ENCODE peak calls at places on chromosomes 6 and 20, in five cellular contexts. J is cardiac muscle cell, M is brain microvascular endothelial cell, S is GM23338, F is AG10803. G is an unnamed sample.

GRCh38 chr6:18595774-18596528 is 208.8 kb downstream of the RNF144B start:
- DNase-seq in J (peak; percentile 85), M (peak; percentile 67), S (peak; percentile 93), F (peak; percentile 71), G (peak; percentile 66)

GRCh38 chr20:5171074-5171789 is 44.4 kb downstream of the CDS2 start:
- DNase-seq in J (peak; percentile 88), M (peak; percentile 43), S (peak; percentile 56), F (no peak), G (peak; percentile 35)

GRCh38 chr6:22149501-22150490 is 147.0 kb downstream of the PRL start:
- DNase-seq in J (peak; percentile 34), M (peak; percentile 6), S (no peak), F (no peak), G (peak; percentile 36)

GRCh38 chr20:57393321-57394086 is 2.3 kb downstream of the RBM38 start:
- DNase-seq in J (no peak), M (no peak), S (no peak), F (no peak), G (no peak)

GRCh38 chr6:169273511-169273910 is 19.9 kb upstream of the THBS2 start:
- DNase-seq in J (no peak), M (no peak), S (no peak), F (no peak), G (no peak)

GRCh38 chr6:122008105-122009100 is 391.0 kb upstream of the HSF2 start:
- DNase-seq in J (peak; percentile 84), M (peak; percentile 48), S (peak; percentile 16), F (peak; percentile 57), G (peak; percentile 80)

GRCh38 chr6:15247750-15248450 is 2.0 kb downstream of the JARID2 start:
- DNase-seq in J (peak; percentile 76), M (peak; percentile 50), S (peak; percentile 66), F (peak; percentile 50), G (peak; percentile 57)

GRCh38 chr20:8718214-8718613 is 350.7 kb upstream of the PLCB4 start:
- DNase-seq in J (no peak), M (no peak), S (no peak), F (no peak), G (no peak)

GRCh38 chr6:38213275-38213674 is 393.7 kb downstream of the ZFAND3 start:
- DNase-seq in J (peak; percentile 30), M (no peak), S (no peak), F (peak; percentile 11), G (no peak)

GRCh38 chr20:45983279-45983743 is 11.3 kb upstream of the ZNF335 start:
- DNase-seq in J (no peak), M (no peak), S (peak; percentile 39), F (no peak), G (no peak)

GRCh38 chr6:3331948-3332347 is 73.2 kb downstream of the PSMG4 start:
- DNase-seq in J (no peak), M (no peak), S (no peak), F (no peak), G (no peak)

GRCh38 chr6:121759370-121759769 is 323.9 kb downstream of the GJA1 start:
- DNase-seq in J (no peak), M (no peak), S (no peak), F (no peak), G (no peak)

GRCh38 chr20:62217913-62218773 is 1.9 kb downstream of the HRH3 start:
- DNase-seq in J (no peak), M (no peak), S (no peak), F (no peak), G (no peak)

GRCh38 chr6:128519132-128519930 is 1.1 kb downstream of the PTPRK start:
- DNase-seq in J (peak; percentile 70), M (no peak), S (peak; percentile 79), F (peak; percentile 50), G (peak; percentile 67)

GRCh38 chr6:11804706-11805105 is 26.1 kb upstream of the ADTRP start:
- DNase-seq in J (no peak), M (peak; percentile 28), S (no peak), F (no peak), G (no peak)

GRCh38 chr6:38773338-38773737 is 58.2 kb downstream of the DNAH8 start:
- DNase-seq in J (peak; percentile 3), M (no peak), S (peak; percentile 87), F (no peak), G (no peak)

GRCh38 chr6:151609146-151609962 is 115.5 kb downstream of the CCDC170 start:
- DNase-seq in J (no peak), M (no peak), S (no peak), F (no peak), G (no peak)

GRCh38 chr6:136326038-136326561 is 36.5 kb upstream of the BCLAF1 start:
- DNase-seq in J (peak; percentile 23), M (no peak), S (no peak), F (peak; percentile 25), G (peak; percentile 24)

GRCh38 chr6:23244300-23244699 is 674.9 kb downstream of the HDGFL1 start:
- DNase-seq in J (no peak), M (peak; percentile 75), S (no peak), F (peak; percentile 24), G (peak; percentile 50)

GRCh38 chr6:11231564-11232176 is 798 bp downstream of the NEDD9 start:
- DNase-seq in J (peak; percentile 76), M (no peak), S (peak; percentile 64), F (no peak), G (peak; percentile 86)

GRCh38 chr6:108836061-108836460 is 12.2 kb upstream of the ARMC2 start:
- DNase-seq in J (no peak), M (no peak), S (no peak), F (peak; percentile 20), G (no peak)

GRCh38 chr20:57006411-57007170 is 259.9 kb downstream of the BMP7 start:
- DNase-seq in J (no peak), M (peak; percentile 39), S (no peak), F (peak; percentile 23), G (peak; percentile 28)

GRCh38 chr6:11672261-11672660 is 106.3 kb downstream of the ADTRP start:
- DNase-seq in J (no peak), M (no peak), S (no peak), F (peak; percentile 51), G (no peak)

GRCh38 chr20:63191400-63191799 is 24.5 kb downstream of the YTHDF1 start:
- DNase-seq in J (no peak), M (no peak), S (no peak), F (no peak), G (no peak)

GRCh38 chr20:33279261-33279910 is 3.6 kb upstream of the BPIFB1 start:
- DNase-seq in J (no peak), M (no peak), S (no peak), F (no peak), G (no peak)

GRCh38 chr20:30487947-30488926 is 769.2 kb upstream of the DEFB115 start:
- DNase-seq in J (no peak), M (no peak), S (peak; percentile 43), F (no peak), G (no peak)

GRCh38 chr6:160431231-160431630 is 83.1 kb downstream of the SLC22A3 start:
- DNase-seq in J (no peak), M (peak; percentile 87), S (no peak), F (peak; percentile 95), G (peak; percentile 89)

GRCh38 chr6:73451166-73452106 is 661 bp downstream of the CGAS start:
- DNase-seq in J (peak; percentile 22), M (peak; percentile 25), S (peak; percentile 70), F (peak; percentile 49), G (peak; percentile 38)

GRCh38 chr20:18004389-18005031 is 35.7 kb downstream of the MGME1 start:
- DNase-seq in J (no peak), M (no peak), S (no peak), F (peak; percentile 56), G (peak; percentile 23)

GRCh38 chr20:12130781-12131180 is 213.1 kb downstream of the BTBD3 start:
- DNase-seq in J (no peak), M (peak; percentile 14), S (no peak), F (no peak), G (no peak)

GRCh38 chr6:14121936-14122344 is 4.4 kb downstream of the CD83 start:
- DNase-seq in J (no peak), M (no peak), S (no peak), F (no peak), G (no peak)

GRCh38 chr6:22145823-22146379 is 150.9 kb downstream of the PRL start:
- DNase-seq in J (peak; percentile 24), M (peak; percentile 53), S (peak; percentile 69), F (peak; percentile 73), G (peak; percentile 79)

GRCh38 chr6:130632897-130633296 is 194.3 kb upstream of the SMLR1 start:
- DNase-seq in J (peak; percentile 7), M (no peak), S (peak; percentile 56), F (no peak), G (no peak)

GRCh38 chr20:62618622-62619529 is 23.4 kb upstream of the SLCO4A1 start:
- DNase-seq in J (no peak), M (no peak), S (peak; percentile 24), F (no peak), G (no peak)

GRCh38 chr6:43220439-43220951 is 8.8 kb downstream of the DNPH1 start:
- DNase-seq in J (no peak), M (no peak), S (no peak), F (no peak), G (no peak)
- H3K4me3 ChIP-seq in J (no peak overlapping the region), M (no peak overlapping the region), S (no peak overlapping the region), F (no peak overlapping the region), G (no peak overlapping the region)

GRCh38 chr6:26196846-26197683 is 109.8 kb downstream of the HFE start:
- DNase-seq in J (peak; percentile 79), M (peak; percentile 88), S (peak; percentile 86), F (peak; percentile 91), G (peak; percentile 95)
- TF ChIP-seq CTCF in J (no peak), M (no peak), S (no peak), F (peak; percentile 4), G (peak; percentile 6)

DNA sequence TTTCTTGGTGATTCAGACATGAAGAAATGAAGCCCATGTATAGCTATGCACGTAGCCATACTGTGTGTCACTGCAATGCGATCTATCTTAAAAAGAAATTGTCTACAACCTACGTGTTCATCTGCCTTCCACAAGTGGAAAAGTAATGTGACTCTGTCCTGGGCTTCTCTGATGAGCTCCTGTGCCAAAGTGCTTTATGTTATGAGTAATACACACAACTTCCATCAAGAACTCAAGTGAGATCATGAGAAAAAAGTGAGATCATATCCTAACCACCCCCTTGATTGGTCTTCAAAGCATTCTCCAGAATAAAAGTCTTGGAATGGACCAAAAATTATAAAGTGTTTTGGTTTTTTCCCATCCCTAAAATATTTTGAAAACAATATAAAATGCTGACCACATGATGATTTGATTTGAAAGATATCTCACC is 114.3 kb downstream of the DST start:
- DNase-seq in J (no peak), M (peak; percentile 96), S (no peak), F (peak; percentile 91), G (peak; percentile 96)
- H3K4me3 ChIP-seq in J (no peak overlapping the region), M (no peak overlapping the region), S (no peak overlapping the region), F (no peak overlapping the region), G (no peak overlapping the region)

GRCh38 chr6:34143884-34144580 is 1.9 kb downstream of the GRM4 start:
- DNase-seq in J (peak; percentile 81), M (no peak), S (peak; percentile 95), F (no peak), G (no peak)
- TF ChIP-seq CTCF in J (no peak), M (peak; percentile 39), S (peak; percentile 76), F (no peak), G (peak; percentile 10)